ENCODE peak calls at places on chromosomes 16 and 17, in four cellular contexts. S is NCI-H1436; Z is choroid plexus epithelial cell; D is central memory CD4-positive, alpha-beta T cell. Y is an unnamed sample.

GRCh38 chr17:66420961-66421371 is 118.6 kb downstream of the PRKCA start:
- DNase-seq in S (no peak), D (no peak), Z (no peak), Y (no peak)

GRCh38 chr17:78979780-78980623 is at the start of gene LGALS3BP:
- DNase-seq in D (peak; percentile 42), Z (peak; percentile 88), S (peak; percentile 95), Y (no peak)

GRCh38 chr16:301235-301634 is 18.3 kb downstream of the PDIA2 start:
- DNase-seq in Z (no peak), S (no peak), D (no peak), Y (no peak)

GRCh38 chr17:59149051-59149450 is 5.9 kb downstream of the SKA2 start:
- DNase-seq in S (no peak), Z (no peak), D (no peak), Y (no peak)

GRCh38 chr17:17783825-17784598 is 52.8 kb downstream of the SREBF1 start:
- DNase-seq in S (peak; percentile 93), D (no peak), Z (peak; percentile 72), Y (no peak)

GRCh38 chr16:27721548-27722265 is 171.8 kb downstream of the KATNIP start:
- DNase-seq in Z (peak; percentile 100), D (no peak), S (no peak), Y (no peak)

GRCh38 chr17:32610027-32610650 is 123.3 kb downstream of the CDK5R1 start:
- DNase-seq in D (no peak), S (no peak), Z (no peak), Y (no peak)

GRCh38 chr17:34542700-34543336 is 36.6 kb upstream of the TMEM132E start:
- DNase-seq in S (no peak), Z (peak; percentile 32), D (peak; percentile 40), Y (peak; percentile 35)

GRCh38 chr17:73663614-73664013 is 19.4 kb upstream of the SDK2 start:
- DNase-seq in S (peak; percentile 56), D (no peak), Z (no peak), Y (no peak)

GRCh38 chr16:50067290-50067853 is 1.6 kb downstream of the HEATR3 start:
- DNase-seq in Z (peak; percentile 85), S (peak; percentile 18), D (peak; percentile 13), Y (peak; percentile 40)

GRCh38 chr17:30278032-30278431 is 13.7 kb downstream of the BLMH start:
- DNase-seq in Z (peak; percentile 91), D (no peak), S (peak; percentile 10), Y (no peak)

GRCh38 chr17:2958706-2959222 is 104.6 kb downstream of the OR1D5 start:
- DNase-seq in Z (no peak), D (no peak), S (no peak), Y (no peak)

GRCh38 chr17:72516772-72517399 is 396.1 kb downstream of the SOX9 start:
- DNase-seq in S (no peak), Z (peak; percentile 37), D (no peak), Y (no peak)

GRCh38 chr17:67620088-67620487 is 97.6 kb upstream of the NOL11 start:
- DNase-seq in S (no peak), D (no peak), Z (no peak), Y (no peak)

GRCh38 chr16:58426095-58426494 is 33.8 kb downstream of the GINS3 start:
- DNase-seq in S (no peak), D (no peak), Z (no peak), Y (peak; percentile 51)

GRCh38 chr17:78315355-78316114 is 44.3 kb downstream of the SOCS3 start:
- DNase-seq in Z (peak; percentile 90), D (peak; percentile 21), S (no peak), Y (no peak)

GRCh38 chr17:77601054-77601979 is 357.2 kb upstream of the TNRC6C start:
- DNase-seq in S (no peak), Z (no peak), D (no peak), Y (no peak)

GRCh38 chr17:29709861-29710849 is 87.4 kb upstream of the CORO6 start:
- DNase-seq in S (no peak), Z (peak; percentile 74), D (no peak), Y (no peak)

GRCh38 chr16:81729451-81729850 is 49.6 kb upstream of the PLCG2 start:
- DNase-seq in S (peak; percentile 29), Z (no peak), D (no peak), Y (no peak)

GRCh38 chr17:28711723-28712036 is at the start of gene PROCA1:
- DNase-seq in S (no peak), Z (no peak), D (no peak), Y (no peak)

GRCh38 chr16:66695935-66696668 is 441 bp downstream of the CMTM4 start:
- DNase-seq in S (no peak), D (no peak), Z (no peak), Y (no peak)

GRCh38 chr17:31064707-31065106 is 30.1 kb upstream of the NF1 start:
- DNase-seq in Z (no peak), S (no peak), D (no peak), Y (no peak)